ENCODE peak calls at places on chromosomes 6 and 20, in nine cellular contexts. I is CD8-positive, alpha-beta T cell; U is nucleus accumbens; N is K562; B is activated CD4-positive, alpha-beta T cell treated with anti-CD3 and anti-CD28 coated beads, Interleukin-2, amount 50 U/mL, for 48 hours; P is naive thymus-derived CD4-positive, alpha-beta T cell; J is NCI-H774; F is stimulated activated CD4-positive, alpha-beta T cell treated with anti-CD3 and anti-CD28 coated beads, Interleukin-1b, Interleukin-23, amount 100 ng/mL, for 24 hours; H is CD8-positive, alpha-beta memory T cell. C is an unnamed sample.

GRCh38 chr20:24439737-24440136 is 29.7 kb upstream of the SYNDIG1 start:
- DNase-seq in B (no peak), I (no peak), F (no peak), H (no peak), N (no peak), J (no peak), P (no peak), U (no peak), C (no peak)

GRCh38 chr6:153312633-153313032 is 181.6 kb upstream of the RGS17 start:
- DNase-seq in F (peak), J (peak), P (no peak), I (peak), B (peak), U (no peak), N (no peak), H (no peak), C (no peak)

GRCh38 chr6:33761922-33762629 is 15.4 kb upstream of the IP6K3 start:
- DNase-seq in P (no peak), U (peak), B (peak), H (no peak), N (peak), F (peak), I (peak), J (peak), C (no peak)

GRCh38 chr20:13800728-13801134 is 15.9 kb downstream of the NDUFAF5 start:
- DNase-seq in J (peak), U (no peak), B (no peak), P (no peak), N (no peak), H (no peak), F (no peak), I (no peak), C (no peak)

GRCh38 chr6:131065112-131065823 is 2.2 kb upstream of the EPB41L2 start:
- DNase-seq in N (no peak), F (no peak), P (no peak), U (no peak), H (no peak), J (no peak), B (no peak), I (no peak), C (no peak)

GRCh38 chr6:54264581-54265272 is 43.5 kb upstream of the TINAG start:
- DNase-seq in N (no peak), F (no peak), H (no peak), U (no peak), I (no peak), B (no peak), P (no peak), J (no peak), C (no peak)

GRCh38 chr20:9829835-9830234 is 9.0 kb downstream of the PAK5 start:
- DNase-seq in I (no peak), U (no peak), J (no peak), H (no peak), F (no peak), B (no peak), N (no peak), P (no peak), C (no peak)

GRCh38 chr6:27667651-27668441 is 194.9 kb upstream of the ZNF184 start:
- DNase-seq in F (no peak), P (no peak), H (no peak), I (no peak), B (no peak), J (no peak), N (no peak), U (no peak), C (no peak)

GRCh38 chr6:30743099-30744053 is 889 bp upstream of the FLOT1 start:
- DNase-seq in N (peak), P (peak), J (no peak), F (no peak), U (no peak), B (peak), H (peak), I (peak), C (no peak)

GRCh38 chr6:44304282-44305199 is 8.6 kb downstream of the AARS2 start:
- DNase-seq in N (peak), J (no peak), H (peak), I (peak), F (no peak), B (peak), P (no peak), U (no peak), C (peak)

GRCh38 chr6:86728976-86729375 is 208.4 kb upstream of the HTR1E start:
- DNase-seq in H (no peak), N (no peak), J (no peak), F (no peak), U (no peak), B (no peak), I (no peak), P (no peak), C (no peak)

GRCh38 chr6:107822154-107823046 is 1.7 kb downstream of the SCML4 start:
- DNase-seq in N (no peak), F (no peak), H (peak), I (peak), U (no peak), B (peak), J (no peak), P (no peak), C (peak)

GRCh38 chr6:53287336-53288225 is 61.2 kb downstream of the ELOVL5 start:
- DNase-seq in U (no peak), I (no peak), F (no peak), B (no peak), P (no peak), J (no peak), H (no peak), N (no peak), C (no peak)

GRCh38 chr6:113856011-113856551 is 1.1 kb upstream of the MARCKS start:
- DNase-seq in P (no peak), N (no peak), F (no peak), U (no peak), J (peak), I (no peak), H (no peak), B (no peak), C (peak)

GRCh38 chr20:982754-983153 is 19.4 kb downstream of the RSPO4 start:
- DNase-seq in U (no peak), P (no peak), B (no peak), N (peak), F (no peak), I (no peak), H (no peak), J (no peak), C (no peak)

GRCh38 chr6:162960674-162961457 is 233.1 kb downstream of the PACRG start:
- DNase-seq in U (no peak), H (no peak), I (no peak), N (no peak), J (no peak), F (no peak), B (no peak), P (no peak), C (no peak)

GRCh38 chr20:2820084-2820895 is 4.1 kb downstream of the TMEM239 start:
- DNase-seq in N (peak), P (no peak), H (peak), J (no peak), F (no peak), B (no peak), I (no peak), U (no peak), C (no peak)

GRCh38 chr6:54719633-54720032 is 126.9 kb upstream of the FAM83B start:
- DNase-seq in U (no peak), B (no peak), N (no peak), P (no peak), F (no peak), I (no peak), J (peak), H (no peak), C (no peak)

GRCh38 chr6:167422934-167423333 is 98.0 kb downstream of the TTLL2 start:
- DNase-seq in N (no peak), J (no peak), B (no peak), I (no peak), P (no peak), H (no peak), U (no peak), F (no peak), C (no peak)

GRCh38 chr20:21361266-21361665 is 36.1 kb downstream of the NKX2-4 start:
- DNase-seq in I (no peak), F (no peak), U (no peak), J (no peak), B (no peak), P (no peak), H (no peak), N (no peak), C (no peak)

GRCh38 chr6:118808794-118809668 is 84.9 kb upstream of the ASF1A start:
- DNase-seq in I (no peak), U (no peak), N (no peak), H (peak), J (no peak), B (no peak), F (no peak), P (no peak), C (no peak)

GRCh38 chr20:57621426-57622200 is 1.4 kb upstream of the ZBP1 start:
- DNase-seq in J (no peak), H (no peak), N (no peak), P (no peak), I (no peak), U (no peak), F (no peak), B (no peak), C (no peak)

GRCh38 chr20:62066339-62066982 is 780 bp upstream of the TAF4 start:
- DNase-seq in P (no peak), H (peak), U (peak), F (peak), J (peak), B (peak), I (peak), N (peak), C (peak)

GRCh38 chr20:47318596-47319516 is 37.6 kb downstream of the ZMYND8 start:
- DNase-seq in N (peak), H (no peak), B (no peak), F (no peak), U (peak), J (no peak), I (no peak), P (no peak), C (no peak)

GRCh38 chr20:13856356-13856755 is 71.5 kb downstream of the NDUFAF5 start:
- DNase-seq in N (no peak), U (no peak), J (no peak), I (no peak), B (no peak), H (no peak), F (no peak), P (no peak), C (no peak)

GRCh38 chr6:73076211-73076610 is 149.1 kb downstream of the KHDC1L start:
- DNase-seq in U (no peak), H (no peak), P (no peak), N (no peak), F (no peak), J (no peak), I (no peak), B (no peak), C (no peak)

GRCh38 chr6:15062311-15063252 is 183.3 kb upstream of the JARID2 start:
- DNase-seq in P (no peak), F (no peak), H (no peak), J (no peak), U (no peak), B (no peak), N (peak), I (no peak), C (no peak)

GRCh38 chr20:56247954-56248782 is at the start of gene MC3R:
- DNase-seq in J (peak), U (no peak), F (peak), H (no peak), P (no peak), B (peak), I (peak), N (peak), C (no peak)

GRCh38 chr20:20367681-20368413 is at the start of gene INSM1:
- DNase-seq in N (no peak), B (peak), F (no peak), J (peak), P (no peak), H (no peak), U (no peak), I (no peak), C (no peak)

GRCh38 chr20:51966296-51966971 is 164.1 kb upstream of the SALL4 start:
- DNase-seq in P (no peak), N (peak), U (no peak), I (no peak), F (no peak), B (peak), H (no peak), J (peak), C (no peak)

GRCh38 chr20:388034-388994 is 7.8 kb downstream of the TRIB3 start:
- DNase-seq in U (no peak), F (no peak), P (no peak), N (no peak), H (no peak), B (no peak), J (no peak), I (no peak), C (no peak)

GRCh38 chr6:31651602-31652191 is 764 bp downstream of the BAG6 start:
- DNase-seq in N (no peak), U (no peak), H (no peak), I (no peak), J (peak), B (peak), P (no peak), F (no peak), C (no peak)

GRCh38 chr20:20366551-20366895 is 1.4 kb upstream of the INSM1 start:
- DNase-seq in N (no peak), J (peak), I (no peak), P (no peak), H (no peak), F (no peak), B (no peak), U (no peak), C (no peak)

GRCh38 chr6:83055366-83055964 is 10.2 kb downstream of the UBE3D start:
- DNase-seq in I (peak), F (no peak), P (no peak), N (peak), H (peak), J (peak), U (no peak), B (peak), C (peak)

GRCh38 chr6:44898296-44898930 is 429.7 kb upstream of the RUNX2 start:
- DNase-seq in H (no peak), F (no peak), U (no peak), B (no peak), P (no peak), N (no peak), I (no peak), J (no peak), C (no peak)

GRCh38 chr6:3619201-3619600 is 132.3 kb downstream of the PXDC1 start:
- DNase-seq in N (no peak), P (no peak), H (no peak), B (no peak), J (no peak), F (no peak), I (no peak), U (no peak), C (no peak)

GRCh38 chr20:57769756-57770155 is 59.9 kb upstream of the PMEPA1 start:
- DNase-seq in B (no peak), F (no peak), P (no peak), N (no peak), U (no peak), I (no peak), J (no peak), H (no peak), C (no peak)